ENCODE peak calls at places on chromosomes 11 and 22, in six cellular contexts. R, K, W, T, N and L are unnamed samples.

GRCh38 chr22:45834795-45835194 is 142.2 kb downstream of the WNT7B start:
- DNase-seq in R (no peak), K (no peak), W (no peak), T (no peak), N (no peak), L (no peak)

GRCh38 chr22:24894220-24894975 is 52.1 kb downstream of the LHFPL7 start:
- DNase-seq in R (no peak), K (peak), W (peak), T (peak), N (no peak), L (peak)

GRCh38 chr11:57427692-57428082 is 766 bp upstream of the SLC43A3 start:
- DNase-seq in R (no peak), K (peak), W (peak), T (no peak), N (no peak), L (peak)

GRCh38 chr11:34405079-34405858 is 33.5 kb upstream of the CAT start:
- DNase-seq in R (no peak), K (no peak), W (no peak), T (no peak), N (no peak), L (peak)

GRCh38 chr11:128940156-128940555 is 2.5 kb downstream of the TP53AIP1 start:
- DNase-seq in R (no peak), K (no peak), W (no peak), T (no peak), N (no peak), L (no peak)

GRCh38 chr11:32231909-32232493 is 141.1 kb downstream of the RCN1 start:
- DNase-seq in R (peak), K (no peak), W (no peak), T (no peak), N (no peak), L (peak)

GRCh38 chr11:133070053-133070713 is 462.1 kb downstream of the OPCML start:
- DNase-seq in R (no peak), K (no peak), W (no peak), T (no peak), N (no peak), L (no peak)

GRCh38 chr11:84437129-84438123 is 1151.3 kb upstream of the CCDC90B start:
- DNase-seq in R (no peak), K (peak), W (no peak), T (no peak), N (no peak), L (peak)

GRCh38 chr22:35684270-35684700 is 33.4 kb upstream of the APOL5 start:
- DNase-seq in R (no peak), K (no peak), W (no peak), T (no peak), N (no peak), L (peak)

GRCh38 chr11:848380-848931 is 5.8 kb downstream of the TSPAN4 start:
- DNase-seq in R (peak), K (peak), W (no peak), T (no peak), N (no peak), L (peak)

GRCh38 chr22:25123677-25124076 is 76.0 kb upstream of the CRYBB3 start:
- DNase-seq in R (no peak), K (no peak), W (no peak), T (no peak), N (no peak), L (no peak)

GRCh38 chr11:59600636-59601035 is 14.9 kb downstream of the OSBP start:
- DNase-seq in R (no peak), K (no peak), W (no peak), T (no peak), N (no peak), L (no peak)

GRCh38 chr11:45974806-45975205 is 52.4 kb downstream of the LARGE2 start:
- DNase-seq in R (no peak), K (no peak), W (no peak), T (no peak), N (no peak), L (peak)

GRCh38 chr11:44823920-44824704 is 97.3 kb downstream of the TSPAN18 start:
- DNase-seq in R (no peak), K (peak), W (no peak), T (no peak), N (no peak), L (no peak)

GRCh38 chr11:115276182-115276581 is 228.0 kb downstream of the CADM1 start:
- DNase-seq in R (no peak), K (no peak), W (no peak), T (no peak), N (no peak), L (no peak)

GRCh38 chr11:123624974-123625373 is 29.4 kb downstream of the SCN3B start:
- DNase-seq in R (no peak), K (no peak), W (no peak), T (no peak), N (no peak), L (peak)

GRCh38 chr22:23178512-23179254 is 1.6 kb upstream of the BCR start:
- DNase-seq in R (peak), K (peak), W (peak), T (no peak), N (peak), L (peak)